ENCODE peak calls at places on chromosomes 16 and 17, in five cellular contexts. M is fibroblast of lung, R is GM06990, O is bronchial epithelial cell, W is HFFc6. P is an unnamed sample.

GRCh38 chr17:55275894-55276804 is 11.4 kb downstream of the HLF start:
- DNase-seq in O (peak; percentile 76), R (no peak), M (no peak), W (no peak), P (no peak)

GRCh38 chr16:4523686-4524085 is 14.9 kb downstream of the CDIP1 start:
- DNase-seq in O (no peak), W (no peak), R (no peak), M (no peak), P (no peak)

GRCh38 chr16:10618710-10619209 is 38.4 kb upstream of the EMP2 start:
- DNase-seq in W (no peak), O (no peak), R (no peak), M (no peak), P (no peak)

GRCh38 chr17:58303981-58304734 is 23.4 kb upstream of the MPO start:
- DNase-seq in O (peak; percentile 30), R (peak; percentile 54), W (peak; percentile 24), M (peak; percentile 31), P (no peak)

GRCh38 chr16:28193530-28194423 is 18.0 kb downstream of the XPO6 start:
- DNase-seq in R (peak; percentile 35), W (peak; percentile 93), O (peak; percentile 78), M (peak; percentile 92), P (no peak)

GRCh38 chr17:76558210-76559095 is 18.6 kb downstream of the PRCD start:
- DNase-seq in M (peak; percentile 55), O (no peak), R (no peak), W (peak; percentile 27), P (no peak)

GRCh38 chr17:38628441-38628840 is 22.7 kb upstream of the SRCIN1 start:
- DNase-seq in R (no peak), M (no peak), O (no peak), W (no peak), P (no peak)

GRCh38 chr17:31842416-31843381 is 16.3 kb downstream of the COPRS start:
- DNase-seq in W (peak; percentile 52), M (peak; percentile 82), O (peak; percentile 47), R (peak; percentile 17), P (peak; percentile 69)

GRCh38 chr17:3049705-3050295 is 13.6 kb downstream of the OR1D5 start:
- DNase-seq in O (peak; percentile 44), W (no peak), R (no peak), M (no peak), P (no peak)

GRCh38 chr16:77470851-77471250 is 36.0 kb upstream of the ADAMTS18 start:
- DNase-seq in M (no peak), R (no peak), O (no peak), W (no peak), P (no peak)

GRCh38 chr17:62855136-62855535 is 47.0 kb upstream of the MARCHF10 start:
- DNase-seq in M (no peak), W (no peak), R (no peak), O (no peak), P (no peak)

GRCh38 chr17:57553991-57554825 is 190.9 kb downstream of the CCDC182 start:
- DNase-seq in O (no peak), M (peak; percentile 58), W (no peak), R (no peak), P (no peak)

GRCh38 chr16:86285938-86286921 is 224.1 kb upstream of the FOXF1 start:
- DNase-seq in R (no peak), M (no peak), O (no peak), W (no peak), P (no peak)

GRCh38 chr17:40373324-40373723 is 8.8 kb upstream of the GJD3 start:
- DNase-seq in R (no peak), M (peak; percentile 84), O (peak; percentile 91), W (peak; percentile 49), P (no peak)

GRCh38 chr17:16938031-16938430 is 33.9 kb downstream of the TNFRSF13B start:
- DNase-seq in R (no peak), O (no peak), W (no peak), M (no peak), P (no peak)

DNA sequence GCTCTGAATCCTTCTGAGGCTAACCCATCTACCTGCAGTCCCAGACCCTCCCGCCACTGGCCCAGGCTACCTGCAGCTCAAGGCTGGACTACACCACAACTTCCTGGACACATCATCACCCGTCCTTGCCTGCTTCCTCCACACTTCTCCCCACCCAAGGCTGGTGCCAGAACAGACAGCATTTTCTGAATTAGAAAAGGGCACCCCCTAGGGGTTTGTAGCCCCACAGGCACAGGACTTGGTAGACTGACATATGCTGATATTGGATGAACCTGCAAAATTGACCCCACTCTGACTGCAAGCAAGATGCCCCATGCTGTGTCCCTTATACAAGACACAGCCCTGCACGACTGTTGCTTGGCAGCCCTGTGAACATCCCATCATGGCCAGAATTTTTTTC is 271.5 kb upstream of the C16orf82 start:
- DNase-seq in O (no peak), M (no peak), R (no peak), W (no peak), P (no peak)
- TF ChIP-seq CTCF in O (no peak), M (no peak), R (peak; percentile 42), W (peak; percentile 20), P (peak; percentile 49)

GRCh38 chr17:44584498-44584897 is 27.2 kb downstream of the FZD2 start:
- DNase-seq in O (no peak), W (no peak), M (no peak), R (no peak), P (no peak)

GRCh38 chr17:44587339-44587738 is 30.1 kb downstream of the FZD2 start:
- DNase-seq in W (peak; percentile 79), O (peak; percentile 93), R (no peak), M (peak; percentile 76), P (no peak)

GRCh38 chr17:44578947-44579346 is 21.7 kb downstream of the FZD2 start:
- DNase-seq in R (no peak), O (no peak), M (no peak), W (no peak), P (no peak)

GRCh38 chr17:44585315-44585714 is 28.0 kb downstream of the FZD2 start:
- DNase-seq in W (no peak), O (no peak), M (no peak), R (no peak), P (no peak)

DNA sequence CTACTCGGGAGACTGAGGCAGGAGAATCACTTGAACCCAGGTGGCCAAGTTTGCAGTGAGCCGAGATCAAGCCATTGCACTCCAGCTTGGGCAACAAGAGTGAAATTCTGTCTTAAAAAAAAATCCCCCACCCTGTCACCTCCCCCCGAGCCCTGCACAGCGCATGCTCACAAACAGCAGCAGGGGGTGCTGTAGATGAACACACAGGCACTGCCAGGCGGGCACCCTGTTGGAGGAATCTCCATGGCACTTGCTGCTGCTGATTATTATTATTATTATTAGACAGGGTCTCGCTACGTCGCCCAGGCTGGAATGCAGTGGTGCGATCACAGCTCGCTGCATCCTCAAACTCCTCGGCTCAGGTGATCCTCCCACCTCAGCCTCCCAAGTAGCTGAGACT is 24.6 kb downstream of the FZD2 start:
- DNase-seq in W (no peak), M (no peak), R (no peak), O (no peak), P (no peak)
- TF ChIP-seq CTCF in W (peak; percentile 49), M (peak; percentile 49), R (peak; percentile 20), O (no peak), P (peak; percentile 6)

GRCh38 chr16:30585400-30586191 is at the start of gene ZNF785:
- DNase-seq in M (peak; percentile 99), O (peak; percentile 99), R (peak; percentile 87), W (peak; percentile 99), P (peak; percentile 87)
- TF ChIP-seq CTCF in M (no peak), O (no peak), R (peak; percentile 13), W (peak; percentile 68), P (no peak)

DNA sequence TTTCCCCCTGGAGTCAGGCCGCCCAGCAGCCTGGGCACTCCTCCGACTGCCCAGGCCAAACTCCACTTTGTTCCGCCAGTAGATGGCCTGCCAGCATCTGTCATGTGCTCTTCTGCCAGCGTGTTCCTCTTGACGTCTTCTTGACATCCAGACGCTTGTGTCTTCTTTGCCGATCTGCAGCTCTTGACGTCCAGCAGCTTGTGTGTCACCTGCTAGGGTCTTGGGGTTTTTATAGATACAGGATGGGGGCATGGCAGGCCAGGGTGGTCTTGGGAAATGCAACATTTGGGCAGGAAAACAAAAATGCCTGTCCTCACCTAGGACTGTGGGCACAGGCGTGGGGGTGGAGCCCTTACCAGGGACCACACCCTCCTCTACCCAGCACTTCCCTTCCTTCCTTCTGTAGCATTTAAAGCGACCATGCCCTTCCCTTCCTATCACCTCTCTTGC is 88.7 kb downstream of the BMERB1 start:
- DNase-seq in W (no peak), M (no peak), R (peak; percentile 5), O (no peak), P (no peak)
- TF ChIP-seq CTCF in W (no peak), M (no peak), R (peak; percentile 48), O (peak; percentile 23), P (no peak)

GRCh38 chr17:74362811-74363498 is 1.3 kb upstream of the BTBD17 start:
- DNase-seq in W (no peak), R (no peak), M (no peak), O (no peak), P (no peak)

GRCh38 chr17:74359916-74360315 is 1.8 kb downstream of the BTBD17 start:
- DNase-seq in M (no peak), R (no peak), W (no peak), O (no peak), P (no peak)

GRCh38 chr17:74360993-74361612 is 565 bp downstream of the BTBD17 start:
- DNase-seq in M (no peak), R (no peak), W (no peak), O (no peak), P (no peak)

GRCh38 chr17:74358696-74359095 is 3.0 kb downstream of the BTBD17 start:
- DNase-seq in R (no peak), M (no peak), W (no peak), O (no peak), P (no peak)

DNA sequence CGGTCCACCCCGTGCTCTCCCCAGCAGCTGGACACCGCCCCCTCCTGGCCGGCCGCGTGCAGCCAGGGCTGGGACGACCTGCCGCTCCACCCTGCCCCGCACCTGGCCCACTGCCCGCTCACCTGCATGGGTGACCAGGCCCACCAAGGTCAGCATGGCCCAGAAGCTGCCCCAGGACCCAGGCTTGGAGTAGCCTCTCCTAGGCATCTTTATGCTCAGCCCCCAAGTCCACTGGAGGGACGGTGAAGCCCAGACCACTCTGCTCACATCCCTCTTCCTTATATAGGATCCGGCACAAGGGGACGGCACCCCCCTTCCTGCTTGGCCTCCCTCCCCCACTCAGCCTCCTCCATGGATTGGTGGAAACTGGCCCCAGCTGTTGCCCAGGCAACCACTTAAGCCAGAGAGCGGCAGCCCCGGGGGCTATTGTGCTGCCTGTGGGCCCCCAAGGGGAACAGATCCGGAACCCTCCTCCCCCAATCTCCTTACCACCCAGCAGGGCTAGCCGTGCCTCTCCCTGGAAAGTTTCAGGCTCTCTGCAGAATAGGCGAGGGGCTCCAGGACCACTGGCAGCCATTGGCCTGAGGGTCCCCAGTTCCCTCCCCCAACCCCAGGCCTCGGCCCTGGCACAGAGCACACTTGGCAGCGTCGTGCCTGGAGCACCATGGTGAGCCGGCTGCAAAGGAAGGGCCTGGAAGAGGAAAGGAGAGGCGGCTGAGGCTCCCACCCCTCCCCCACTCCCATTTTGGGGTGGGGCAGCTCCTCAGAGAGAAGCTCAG is at the start of gene BTBD17:
- DNase-seq in M (peak; percentile 6), W (no peak), R (no peak), O (peak; percentile 15), P (peak; percentile 52)
- TF ChIP-seq CTCF in M (peak; percentile 42), W (peak; percentile 60), R (peak; percentile 74), O (peak; percentile 87), P (peak; percentile 75)

P was measured in progenitor cell of endocrine pancreas.